ENCODE peak calls at places on chromosomes 7 and 10, in eight cellular contexts. E is type B pancreatic cell; Q is left ventricle myocardium inferior; T is naive thymus-derived CD4-positive, alpha-beta T cell; X is bronchial epithelial cell; W is dermis blood vessel endothelial cell; A is psoas muscle; M is fibroblast of the conjunctiva. U is an unnamed sample.

GRCh38 chr10:76902949-76903348 is 734.7 kb downstream of the KCNMA1 start:
- DNase-seq in T (no peak), M (peak), Q (peak), X (peak), W (no peak), A (peak), E (no peak), U (peak)

GRCh38 chr7:37977243-37977642 is 56.8 kb downstream of the EPDR1 start:
- DNase-seq in Q (no peak), T (no peak), W (no peak), E (no peak), X (peak), M (no peak), A (no peak), U (peak)

GRCh38 chr10:48505394-48506112 is 99.3 kb downstream of the ARHGAP22 start:
- DNase-seq in E (peak), M (no peak), W (no peak), A (no peak), Q (no peak), T (no peak), X (no peak), U (no peak)

GRCh38 chr7:111676811-111677210 is 114.5 kb upstream of the IMMP2L start:
- DNase-seq in M (no peak), Q (no peak), A (no peak), T (no peak), X (no peak), W (no peak), E (no peak), U (no peak)

GRCh38 chr7:29453022-29453421 is 110.6 kb upstream of the PRR15 start:
- DNase-seq in Q (no peak), E (no peak), M (no peak), X (no peak), W (no peak), T (no peak), A (no peak), U (no peak)

GRCh38 chr10:103958996-103959395 is 7.9 kb upstream of the SLK start:
- DNase-seq in W (no peak), X (peak), M (no peak), A (no peak), Q (no peak), E (no peak), T (no peak), U (no peak)

GRCh38 chr7:55574062-55574717 is 1.9 kb upstream of the VOPP1 start:
- DNase-seq in E (no peak), A (no peak), X (peak), T (peak), M (no peak), Q (no peak), W (peak), U (peak)

GRCh38 chr7:100827330-100828226 is at the start of gene EPHB4:
- DNase-seq in T (no peak), Q (peak), X (peak), M (peak), A (peak), E (peak), W (peak), U (peak)

GRCh38 chr10:73591935-73592699 is 975 bp upstream of the USP54 start:
- DNase-seq in M (no peak), W (peak), A (no peak), X (peak), T (peak), E (no peak), Q (peak), U (peak)

GRCh38 chr10:24541239-24541753 is 182.4 kb downstream of the ARHGAP21 start:
- DNase-seq in A (no peak), T (no peak), Q (no peak), E (peak), M (no peak), W (no peak), X (peak), U (no peak)

GRCh38 chr7:99579281-99579955 is 18.6 kb upstream of the TMEM225B start:
- DNase-seq in M (no peak), W (no peak), X (no peak), E (no peak), A (no peak), T (no peak), Q (no peak), U (no peak)

GRCh38 chr10:3926268-3926667 is 141.3 kb upstream of the KLF6 start:
- DNase-seq in M (no peak), A (no peak), X (peak), Q (no peak), E (no peak), W (no peak), T (no peak), U (no peak)

GRCh38 chr10:80526218-80526617 is 11.5 kb upstream of the SH2D4B start:
- DNase-seq in M (no peak), T (no peak), Q (no peak), E (no peak), W (no peak), X (no peak), A (no peak), U (no peak)

GRCh38 chr10:86252573-86252972 is 114.0 kb downstream of the GRID1 start:
- DNase-seq in X (no peak), W (no peak), A (no peak), T (no peak), M (no peak), Q (no peak), E (no peak), U (no peak)

GRCh38 chr7:158016171-158017087 is 571.2 kb downstream of the PTPRN2 start:
- DNase-seq in Q (no peak), T (no peak), M (no peak), W (no peak), E (peak), X (no peak), A (no peak), U (no peak)

GRCh38 chr10:34804306-34804705 is 10.8 kb downstream of the PARD3 start:
- DNase-seq in X (peak), W (peak), E (no peak), M (no peak), T (no peak), A (no peak), Q (no peak), U (peak)

GRCh38 chr10:4684434-4684833 is 141.6 kb upstream of the AKR1E2 start:
- DNase-seq in Q (no peak), E (no peak), T (no peak), A (no peak), W (no peak), X (peak), M (no peak), U (no peak)

GRCh38 chr10:14967897-14968296 is 8.7 kb downstream of the MEIG1 start:
- DNase-seq in E (no peak), M (no peak), T (no peak), A (no peak), W (no peak), X (no peak), Q (no peak), U (no peak)

GRCh38 chr7:76328390-76328789 is 25.9 kb downstream of the HSPB1 start:
- DNase-seq in W (no peak), Q (no peak), A (no peak), M (no peak), T (no peak), X (no peak), E (no peak), U (no peak)

GRCh38 chr7:1707756-1708611 is 37.9 kb downstream of the ELFN1 start:
- DNase-seq in E (peak), X (no peak), A (no peak), M (no peak), W (no peak), Q (no peak), T (no peak), U (no peak)

GRCh38 chr10:79414714-79415113 is 30.7 kb downstream of the ZCCHC24 start:
- DNase-seq in W (no peak), A (peak), X (no peak), M (no peak), Q (no peak), E (no peak), T (no peak), U (no peak)

GRCh38 chr10:52906046-52906445 is 133.5 kb upstream of the MBL2 start:
- DNase-seq in E (no peak), T (no peak), X (peak), M (no peak), A (no peak), Q (no peak), W (no peak), U (peak)

GRCh38 chr7:4185736-4186512 is 496.2 kb upstream of the FOXK1 start:
- DNase-seq in W (no peak), M (no peak), X (no peak), T (no peak), A (no peak), Q (no peak), E (no peak), U (no peak)

GRCh38 chr7:24751484-24751883 is 5.8 kb downstream of the GSDME start:
- DNase-seq in X (no peak), A (no peak), Q (no peak), M (no peak), W (no peak), T (no peak), E (no peak), U (no peak)

GRCh38 chr7:55397617-55398016 is 32.5 kb downstream of the LANCL2 start:
- DNase-seq in X (no peak), T (no peak), M (no peak), E (no peak), Q (no peak), A (no peak), W (no peak), U (no peak)

GRCh38 chr10:8044908-8045727 is 9.4 kb upstream of the GATA3 start:
- DNase-seq in X (no peak), Q (no peak), A (no peak), E (no peak), T (no peak), W (no peak), M (no peak), U (no peak)

GRCh38 chr10:33289776-33290175 is 44.7 kb downstream of the NRP1 start:
- DNase-seq in M (no peak), X (no peak), T (no peak), Q (no peak), A (no peak), E (no peak), W (no peak), U (no peak)

GRCh38 chr7:130880668-130881067 is 146.7 kb upstream of the KLF14 start:
- DNase-seq in T (no peak), Q (no peak), A (no peak), E (no peak), X (no peak), M (no peak), W (no peak), U (peak)

GRCh38 chr7:17234398-17235021 is 63.9 kb upstream of the AHR start:
- DNase-seq in E (no peak), Q (no peak), T (peak), W (peak), M (peak), A (no peak), X (peak), U (peak)

GRCh38 chr10:70267161-70267933 is 16.5 kb downstream of the NPFFR1 start:
- DNase-seq in X (peak), A (no peak), E (no peak), W (peak), M (peak), Q (no peak), T (no peak), U (peak)

GRCh38 chr7:105426606-105427146 is 38.0 kb upstream of the SRPK2 start:
- DNase-seq in E (no peak), A (no peak), X (no peak), T (no peak), W (no peak), Q (no peak), M (no peak), U (no peak)

GRCh38 chr7:123712619-123713018 is 36.2 kb downstream of the WASL start:
- DNase-seq in A (no peak), E (no peak), T (no peak), Q (no peak), W (no peak), X (no peak), M (no peak), U (peak)

GRCh38 chr10:98748298-98748697 is 301.6 kb upstream of the HPS1 start:
- DNase-seq in E (no peak), X (peak), M (peak), T (no peak), Q (no peak), W (peak), A (no peak), U (peak)

GRCh38 chr7:39617010-39617409 is 6.4 kb upstream of the RALA start:
- DNase-seq in Q (no peak), W (no peak), X (peak), M (no peak), T (no peak), E (no peak), A (no peak), U (no peak)

GRCh38 chr7:70044064-70044463 is 445.8 kb downstream of the AUTS2 start:
- DNase-seq in Q (no peak), W (no peak), E (no peak), T (no peak), X (no peak), M (no peak), A (no peak), U (no peak)

GRCh38 chr10:88228130-88228529 is 355.0 kb downstream of the RNLS start:
- DNase-seq in M (no peak), T (no peak), X (no peak), W (no peak), Q (no peak), E (no peak), A (no peak), U (no peak)